ENCODE peak calls at places on chromosomes 1 and 21, in seven cellular contexts. P, D, A, R, B, N and S are unnamed samples.
A peak's percentile ranks its signal among the peaks of the same experiment; 100 is the strongest.

GRCh38 chr1:157011845-157012244 is 33.7 kb downstream of the ARHGEF11 start:
- ATAC-seq in P (no peak), D (no peak), A (no peak), R (no peak), B (no peak), N (no peak), S (no peak)

GRCh38 chr1:181397841-181398240 is 85.5 kb upstream of the CACNA1E start:
- ATAC-seq in P (no peak), D (no peak), A (no peak), R (no peak), B (no peak), N (no peak), S (no peak)

GRCh38 chr1:36298640-36299039 is 7.5 kb upstream of the SH3D21 start:
- ATAC-seq in P (no peak), D (no peak), A (no peak), R (no peak), B (no peak), N (no peak), S (no peak)

GRCh38 chr1:3785045-3785444 is 11.3 kb downstream of the LRRC47 start:
- ATAC-seq in P (peak; percentile 83), D (no peak), A (no peak), R (no peak), B (no peak), N (no peak), S (no peak)

GRCh38 chr1:117120774-117121588 is 568 bp downstream of the TRIM45 start:
- ATAC-seq in P (peak; percentile 49), D (peak; percentile 50), A (peak; percentile 31), R (peak; percentile 68), B (peak; percentile 50), N (peak; percentile 56), S (peak; percentile 44)

GRCh38 chr1:35591211-35591610 is 18.1 kb downstream of the TFAP2E start:
- ATAC-seq in P (no peak), D (no peak), A (no peak), R (no peak), B (no peak), N (no peak), S (no peak)

GRCh38 chr1:59139396-59139795 is 157.5 kb upstream of the FGGY start:
- ATAC-seq in P (peak; percentile 50), D (no peak), A (peak; percentile 74), R (no peak), B (no peak), N (peak; percentile 88), S (no peak)

GRCh38 chr1:59062743-59063142 is 234.2 kb upstream of the FGGY start:
- ATAC-seq in P (no peak), D (peak; percentile 49), A (no peak), R (peak; percentile 83), B (no peak), N (peak; percentile 83), S (no peak)

GRCh38 chr1:156807627-156808026 is 9.0 kb downstream of the SH2D2A start:
- ATAC-seq in P (no peak), D (no peak), A (no peak), R (no peak), B (no peak), N (no peak), S (no peak)

GRCh38 chr1:10378071-10378841 is 20.6 kb upstream of the PGD start:
- ATAC-seq in P (no peak), D (no peak), A (no peak), R (peak; percentile 80), B (no peak), N (peak; percentile 79), S (peak; percentile 45)

GRCh38 chr21:45169001-45169400 is 94.6 kb downstream of the ADARB1 start:
- ATAC-seq in P (no peak), D (peak; percentile 62), A (no peak), R (no peak), B (no peak), N (peak; percentile 64), S (no peak)

GRCh38 chr1:33764149-33764548 is 99.7 kb upstream of the HMGB4 start:
- ATAC-seq in P (no peak), D (no peak), A (no peak), R (no peak), B (no peak), N (no peak), S (no peak)

GRCh38 chr1:94648225-94649007 is 106.9 kb upstream of the F3 start:
- ATAC-seq in P (no peak), D (no peak), A (no peak), R (peak; percentile 92), B (no peak), N (peak; percentile 90), S (peak; percentile 95)

GRCh38 chr1:48864913-48865312 is 88.2 kb upstream of the BEND5 start:
- ATAC-seq in P (no peak), D (peak; percentile 53), A (no peak), R (no peak), B (no peak), N (no peak), S (no peak)

GRCh38 chr1:165943198-165943597 is 115.8 kb downstream of the UCK2 start:
- ATAC-seq in P (no peak), D (peak; percentile 79), A (peak; percentile 70), R (no peak), B (no peak), N (peak; percentile 54), S (no peak)

DNA sequence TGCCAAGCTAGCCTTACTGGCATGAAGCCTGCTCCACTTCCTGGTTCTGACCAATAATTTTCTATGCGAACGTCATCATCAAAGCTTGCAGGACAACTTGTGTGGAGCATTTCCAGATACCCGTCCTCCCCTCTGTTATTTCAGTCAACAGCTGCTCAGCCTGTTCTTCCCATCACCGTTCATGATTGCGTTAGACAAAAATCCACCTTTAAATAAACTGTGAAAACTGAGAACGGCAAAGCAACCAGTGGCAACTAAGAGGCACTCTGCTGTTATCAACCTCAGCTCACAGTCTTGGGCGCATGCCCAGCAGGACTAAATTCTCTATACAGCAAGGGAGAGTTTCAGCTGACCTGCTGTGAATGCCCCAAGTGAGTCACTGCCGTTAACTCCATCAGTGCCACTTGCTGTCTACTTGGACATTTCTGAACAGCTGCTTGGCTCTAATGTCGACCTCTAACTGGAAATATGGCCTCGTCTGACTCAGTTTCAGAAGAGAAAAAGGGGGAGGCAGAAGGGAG is 207.4 kb upstream of the RUNX1 start:
- ATAC-seq in P (peak; percentile 47), D (no peak), A (peak; percentile 96), R (peak; percentile 84), B (peak; percentile 98), N (peak; percentile 80), S (peak; percentile 72)
- TF ChIP-seq POLR2AphosphoS5 in P (no peak), D (no peak), A (peak; percentile 55), R (peak; percentile 58), B (peak; percentile 47), N (no peak), S (peak; percentile 82)

GRCh38 chr21:38881041-38881570 is 75.4 kb downstream of the ETS2 start:
- ATAC-seq in P (no peak), D (no peak), A (no peak), R (no peak), B (no peak), N (no peak), S (no peak)

GRCh38 chr21:38879912-38880577 is 74.3 kb downstream of the ETS2 start:
- ATAC-seq in P (no peak), D (no peak), A (no peak), R (no peak), B (no peak), N (no peak), S (no peak)

GRCh38 chr21:38880578-38880966 is 74.8 kb downstream of the ETS2 start:
- ATAC-seq in P (no peak), D (no peak), A (no peak), R (no peak), B (no peak), N (no peak), S (no peak)

GRCh38 chr21:38878394-38879179 is 72.9 kb downstream of the ETS2 start:
- ATAC-seq in P (no peak), D (no peak), A (no peak), R (no peak), B (no peak), N (no peak), S (no peak)

GRCh38 chr21:38875694-38876492 is 70.2 kb downstream of the ETS2 start:
- ATAC-seq in P (no peak), D (no peak), A (no peak), R (no peak), B (no peak), N (no peak), S (no peak)
- TF ChIP-seq CTCF in P (no peak), D (no peak), A (no peak), R (no peak), B (no peak), N (no peak), S (no peak)

GRCh38 chr1:226704169-226704921 is 34.7 kb downstream of the ITPKB start:
- ATAC-seq in P (no peak), D (no peak), A (no peak), R (no peak), B (no peak), N (no peak), S (no peak)
- H3K4me3 ChIP-seq in P (no peak overlapping the region), D (no peak overlapping the region), A (no peak overlapping the region), R (no peak overlapping the region), B (peak overlapping the region; percentile 66), N (no peak overlapping the region), S (peak overlapping the region; percentile 81)

GRCh38 chr1:230206976-230207375 is 139.9 kb downstream of the GALNT2 start:
- ATAC-seq in P (no peak), D (no peak), A (no peak), R (no peak), B (no peak), N (no peak), S (no peak)

GRCh38 chr1:230204852-230205251 is 137.8 kb downstream of the GALNT2 start:
- ATAC-seq in P (no peak), D (no peak), A (no peak), R (peak; percentile 61), B (no peak), N (peak; percentile 17), S (no peak)

GRCh38 chr1:230207598-230207997 is 140.6 kb downstream of the GALNT2 start:
- ATAC-seq in P (no peak), D (no peak), A (no peak), R (no peak), B (no peak), N (no peak), S (no peak)

GRCh38 chr1:230208619-230209261 is 141.7 kb downstream of the GALNT2 start:
- ATAC-seq in P (no peak), D (no peak), A (no peak), R (no peak), B (no peak), N (no peak), S (no peak)

DNA sequence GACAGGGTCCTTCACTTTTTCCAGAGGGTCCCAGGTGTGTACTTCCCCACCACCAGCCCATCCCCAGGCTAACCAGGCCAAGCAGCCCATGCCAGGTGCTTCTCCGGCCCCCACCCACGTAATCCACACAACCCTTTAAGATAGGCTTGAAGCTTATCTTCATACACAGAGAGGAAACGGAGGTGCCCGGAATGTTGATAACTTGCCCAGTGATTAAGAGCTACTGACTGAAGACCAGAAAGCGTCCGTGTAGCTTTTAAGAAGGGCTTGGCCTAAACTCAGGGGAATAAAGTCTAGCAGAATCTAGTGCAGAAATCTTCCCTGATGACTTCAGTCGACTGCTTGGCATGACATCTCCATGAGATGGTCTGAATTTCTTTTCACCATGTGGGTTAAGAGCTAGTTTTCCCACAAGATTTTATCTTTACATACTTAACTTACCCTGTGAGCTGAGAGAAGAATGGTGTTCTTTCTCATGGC is 138.7 kb downstream of the GALNT2 start:
- ATAC-seq in P (no peak), D (no peak), A (no peak), R (peak; percentile 29), B (no peak), N (peak; percentile 87), S (no peak)
- TF ChIP-seq POLR2AphosphoS5 in P (no peak), D (no peak), A (no peak), R (no peak), B (no peak), N (peak; percentile 97), S (no peak)